ENCODE peak calls at places on chromosomes 5 and 9, in five cellular contexts. One of them, this sample, is unnamed. For H3K36me3, the result is how much of the 10 kb centered on the place peaks cover.

GRCh38 chr5:113264061-113264460 is 170.7 kb downstream of the TSSK1B start:
- DNase-seq in left ventricle myocardium inferior: no peak
- DNase-seq in Peyer's patch: no peak
- DNase-seq in upper lobe of right lung: no peak
- DNase-seq in lower lobe of right lung: no peak
- DNase-seq in this sample: no peak

GRCh38 chr5:14748180-14748900 is 83.8 kb downstream of the OTULIN start:
- DNase-seq in left ventricle myocardium inferior: no peak
- DNase-seq in Peyer's patch: no peak
- DNase-seq in upper lobe of right lung: peak
- DNase-seq in lower lobe of right lung: no peak
- DNase-seq in this sample: no peak

GRCh38 chr5:137752873-137753226 is 1.3 kb downstream of the HNRNPA0 start:
- DNase-seq in left ventricle myocardium inferior: no peak
- DNase-seq in Peyer's patch: no peak
- DNase-seq in upper lobe of right lung: no peak
- DNase-seq in lower lobe of right lung: no peak
- DNase-seq in this sample: no peak

GRCh38 chr5:53161876-53162275 is 52.3 kb upstream of the MOCS2 start:
- DNase-seq in left ventricle myocardium inferior: no peak
- DNase-seq in Peyer's patch: no peak
- DNase-seq in upper lobe of right lung: no peak
- DNase-seq in lower lobe of right lung: no peak
- DNase-seq in this sample: no peak

GRCh38 chr9:108017671-108018070 is 528.1 kb upstream of the KLF4 start:
- DNase-seq in left ventricle myocardium inferior: no peak
- DNase-seq in Peyer's patch: no peak
- DNase-seq in upper lobe of right lung: no peak
- DNase-seq in lower lobe of right lung: no peak
- DNase-seq in this sample: no peak

GRCh38 chr5:16994576-16994975 is 58.5 kb upstream of the MYO10 start:
- DNase-seq in left ventricle myocardium inferior: no peak
- DNase-seq in Peyer's patch: no peak
- DNase-seq in upper lobe of right lung: no peak
- DNase-seq in lower lobe of right lung: no peak
- DNase-seq in this sample: no peak

GRCh38 chr5:135718151-135718550 is 116.3 kb upstream of the SLC25A48 start:
- DNase-seq in left ventricle myocardium inferior: no peak
- DNase-seq in Peyer's patch: no peak
- DNase-seq in upper lobe of right lung: no peak
- DNase-seq in lower lobe of right lung: no peak
- DNase-seq in this sample: no peak

GRCh38 chr9:109520475-109521132 is 22.5 kb upstream of the PTPN3 start:
- DNase-seq in left ventricle myocardium inferior: peak
- DNase-seq in Peyer's patch: peak
- DNase-seq in upper lobe of right lung: no peak
- DNase-seq in lower lobe of right lung: no peak
- DNase-seq in this sample: no peak

GRCh38 chr5:122165574-122166021 is 36.3 kb downstream of the ZNF474 start:
- DNase-seq in left ventricle myocardium inferior: no peak
- DNase-seq in Peyer's patch: no peak
- DNase-seq in upper lobe of right lung: no peak
- DNase-seq in lower lobe of right lung: no peak
- DNase-seq in this sample: no peak

GRCh38 chr9:104682642-104683041 is 11.7 kb upstream of the OR13D1 start:
- DNase-seq in left ventricle myocardium inferior: no peak
- DNase-seq in Peyer's patch: no peak
- DNase-seq in upper lobe of right lung: no peak
- DNase-seq in lower lobe of right lung: no peak
- DNase-seq in this sample: no peak

GRCh38 chr9:133043449-133044035 is 12.7 kb downstream of the GTF3C5 start:
- DNase-seq in left ventricle myocardium inferior: no peak
- DNase-seq in Peyer's patch: no peak
- DNase-seq in upper lobe of right lung: no peak
- DNase-seq in lower lobe of right lung: no peak
- DNase-seq in this sample: no peak

GRCh38 chr5:37552770-37553719 is 173.9 kb downstream of the WDR70 start:
- DNase-seq in left ventricle myocardium inferior: no peak
- DNase-seq in Peyer's patch: no peak
- DNase-seq in upper lobe of right lung: no peak
- DNase-seq in lower lobe of right lung: no peak
- DNase-seq in this sample: no peak

GRCh38 chr5:151740336-151740942 is 18.0 kb downstream of the ATOX1 start:
- DNase-seq in left ventricle myocardium inferior: peak
- DNase-seq in Peyer's patch: no peak
- DNase-seq in upper lobe of right lung: no peak
- DNase-seq in lower lobe of right lung: no peak
- DNase-seq in this sample: no peak

GRCh38 chr9:105332471-105332870 is 88.0 kb downstream of the SLC44A1 start:
- DNase-seq in left ventricle myocardium inferior: no peak
- DNase-seq in Peyer's patch: no peak
- DNase-seq in upper lobe of right lung: no peak
- DNase-seq in lower lobe of right lung: no peak
- DNase-seq in this sample: no peak

GRCh38 chr5:82772281-82772680 is 304.9 kb downstream of the TMEM167A start:
- DNase-seq in left ventricle myocardium inferior: no peak
- DNase-seq in Peyer's patch: no peak
- DNase-seq in upper lobe of right lung: no peak
- DNase-seq in lower lobe of right lung: no peak
- DNase-seq in this sample: no peak

GRCh38 chr5:142211013-142211412 is 102.4 kb downstream of the NDFIP1 start:
- DNase-seq in left ventricle myocardium inferior: no peak
- DNase-seq in Peyer's patch: no peak
- DNase-seq in upper lobe of right lung: no peak
- DNase-seq in lower lobe of right lung: no peak
- DNase-seq in this sample: no peak

GRCh38 chr9:136673088-136673969 is 10.6 kb downstream of the EGFL7 start:
- DNase-seq in left ventricle myocardium inferior: no peak
- DNase-seq in Peyer's patch: no peak
- DNase-seq in upper lobe of right lung: no peak
- DNase-seq in lower lobe of right lung: no peak
- DNase-seq in this sample: no peak

GRCh38 chr9:136671254-136671614 is 8.5 kb downstream of the EGFL7 start:
- DNase-seq in left ventricle myocardium inferior: no peak
- DNase-seq in Peyer's patch: no peak
- DNase-seq in upper lobe of right lung: no peak
- DNase-seq in lower lobe of right lung: no peak
- DNase-seq in this sample: no peak

GRCh38 chr9:136670571-136671253 is 8.0 kb downstream of the EGFL7 start:
- DNase-seq in left ventricle myocardium inferior: no peak
- DNase-seq in Peyer's patch: no peak
- DNase-seq in upper lobe of right lung: no peak
- DNase-seq in lower lobe of right lung: no peak
- DNase-seq in this sample: no peak

GRCh38 chr9:136672431-136673087 is 9.8 kb downstream of the EGFL7 start:
- DNase-seq in left ventricle myocardium inferior: no peak
- DNase-seq in Peyer's patch: no peak
- DNase-seq in upper lobe of right lung: no peak
- DNase-seq in lower lobe of right lung: no peak
- DNase-seq in this sample: no peak

GRCh38 chr9:136671646-136672430 is 9.1 kb downstream of the EGFL7 start:
- DNase-seq in left ventricle myocardium inferior: no peak
- DNase-seq in Peyer's patch: peak
- DNase-seq in upper lobe of right lung: no peak
- DNase-seq in lower lobe of right lung: no peak
- DNase-seq in this sample: no peak
- H3K36me3 ChIP-seq in left ventricle myocardium inferior: half or more
- H3K36me3 ChIP-seq in Peyer's patch: under half
- H3K36me3 ChIP-seq in upper lobe of right lung: under half
- H3K36me3 ChIP-seq in lower lobe of right lung: half or more
- H3K36me3 ChIP-seq in this sample: under half

DNA sequence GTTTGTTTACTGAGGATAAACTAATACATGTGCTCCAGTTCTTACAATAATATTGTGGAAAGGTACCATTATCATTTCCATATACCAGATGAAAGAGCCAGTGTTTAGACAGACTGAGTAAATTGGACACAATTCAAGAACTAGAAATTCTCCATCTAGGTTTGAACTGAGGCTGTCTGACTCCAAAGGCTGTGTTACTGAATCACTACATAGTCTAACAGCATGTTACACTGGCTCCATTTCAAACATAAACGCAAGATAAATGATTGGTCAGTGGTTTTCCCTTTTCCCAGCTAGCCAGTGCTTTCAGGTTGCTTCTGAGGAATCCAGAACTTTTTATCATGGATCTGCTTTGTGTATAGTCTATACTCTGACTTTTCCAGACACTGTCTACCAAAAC is 8.1 kb downstream of the SPDL1 start:
- DNase-seq in left ventricle myocardium inferior: no peak
- DNase-seq in Peyer's patch: no peak
- DNase-seq in upper lobe of right lung: no peak
- DNase-seq in lower lobe of right lung: no peak
- DNase-seq in this sample: no peak
- H3K36me3 ChIP-seq in left ventricle myocardium inferior: half or more
- H3K36me3 ChIP-seq in Peyer's patch: under half
- H3K36me3 ChIP-seq in upper lobe of right lung: half or more
- H3K36me3 ChIP-seq in lower lobe of right lung: half or more
- H3K36me3 ChIP-seq in this sample: under half

GRCh38 chr5:134575316-134575715 is 49.8 kb downstream of the JADE2 start:
- DNase-seq in left ventricle myocardium inferior: no peak
- DNase-seq in Peyer's patch: no peak
- DNase-seq in upper lobe of right lung: no peak
- DNase-seq in lower lobe of right lung: no peak
- DNase-seq in this sample: no peak

GRCh38 chr5:134572811-134573210 is 47.3 kb downstream of the JADE2 start:
- DNase-seq in left ventricle myocardium inferior: no peak
- DNase-seq in Peyer's patch: no peak
- DNase-seq in upper lobe of right lung: no peak
- DNase-seq in lower lobe of right lung: no peak
- DNase-seq in this sample: no peak

GRCh38 chr5:134571703-134572405 is 46.4 kb downstream of the JADE2 start:
- DNase-seq in left ventricle myocardium inferior: no peak
- DNase-seq in Peyer's patch: no peak
- DNase-seq in upper lobe of right lung: no peak
- DNase-seq in lower lobe of right lung: no peak
- DNase-seq in this sample: peak

GRCh38 chr5:134576386-134577021 is 51.0 kb downstream of the JADE2 start:
- DNase-seq in left ventricle myocardium inferior: no peak
- DNase-seq in Peyer's patch: no peak
- DNase-seq in upper lobe of right lung: no peak
- DNase-seq in lower lobe of right lung: peak
- DNase-seq in this sample: no peak

DNA sequence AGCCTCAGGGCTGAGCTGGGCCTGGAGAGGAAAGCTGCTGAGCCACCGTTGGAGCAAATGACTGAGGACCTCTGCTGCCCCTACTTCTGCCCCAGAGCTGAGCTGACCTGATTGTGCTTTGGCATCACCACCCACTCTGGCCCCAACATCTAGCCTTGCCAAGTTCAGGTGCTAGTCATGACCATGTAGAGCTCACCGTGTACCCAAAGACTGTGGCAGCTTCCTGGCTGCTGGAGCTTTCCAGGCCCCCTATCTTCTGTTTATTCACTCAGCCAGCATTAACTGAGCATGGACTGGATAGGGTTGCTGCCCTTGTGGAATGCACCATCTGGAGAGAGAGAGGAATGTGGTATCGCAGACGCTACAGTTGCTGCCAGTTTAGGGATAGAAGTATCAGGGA is 49.1 kb downstream of the JADE2 start:
- DNase-seq in left ventricle myocardium inferior: peak
- DNase-seq in Peyer's patch: no peak
- DNase-seq in upper lobe of right lung: no peak
- DNase-seq in lower lobe of right lung: no peak
- DNase-seq in this sample: no peak
- H3K36me3 ChIP-seq in left ventricle myocardium inferior: half or more
- H3K36me3 ChIP-seq in Peyer's patch: half or more
- H3K36me3 ChIP-seq in upper lobe of right lung: half or more
- H3K36me3 ChIP-seq in lower lobe of right lung: half or more
- H3K36me3 ChIP-seq in this sample: half or more

GRCh38 chr5:95511606-95512005 is 43.2 kb downstream of the SKIC3 start:
- DNase-seq in left ventricle myocardium inferior: no peak
- DNase-seq in Peyer's patch: no peak
- DNase-seq in upper lobe of right lung: no peak
- DNase-seq in lower lobe of right lung: no peak
- DNase-seq in this sample: no peak

DNA sequence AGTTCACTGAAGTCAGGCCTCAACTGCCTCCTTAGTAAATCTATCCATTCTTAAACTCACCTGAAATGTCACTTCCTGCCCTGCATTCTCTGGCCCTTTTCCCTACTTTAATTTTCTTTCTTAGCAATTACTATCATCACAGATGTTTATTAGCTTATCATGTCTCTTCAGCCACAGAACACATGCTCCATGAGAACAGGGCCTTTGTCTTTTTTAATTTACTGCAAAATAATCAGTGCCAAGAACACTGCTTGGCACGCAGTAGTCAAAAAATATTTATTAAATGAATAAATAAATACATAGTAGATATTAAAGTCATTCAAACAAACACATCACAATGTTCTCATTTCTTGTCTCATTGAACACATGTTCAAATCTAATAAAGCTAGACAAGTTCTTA is 46.2 kb downstream of the SKIC3 start:
- DNase-seq in left ventricle myocardium inferior: no peak
- DNase-seq in Peyer's patch: no peak
- DNase-seq in upper lobe of right lung: no peak
- DNase-seq in lower lobe of right lung: no peak
- DNase-seq in this sample: no peak
- H3K36me3 ChIP-seq in left ventricle myocardium inferior: half or more
- H3K36me3 ChIP-seq in Peyer's patch: half or more
- H3K36me3 ChIP-seq in upper lobe of right lung: half or more
- H3K36me3 ChIP-seq in lower lobe of right lung: half or more
- H3K36me3 ChIP-seq in this sample: under half

DNA sequence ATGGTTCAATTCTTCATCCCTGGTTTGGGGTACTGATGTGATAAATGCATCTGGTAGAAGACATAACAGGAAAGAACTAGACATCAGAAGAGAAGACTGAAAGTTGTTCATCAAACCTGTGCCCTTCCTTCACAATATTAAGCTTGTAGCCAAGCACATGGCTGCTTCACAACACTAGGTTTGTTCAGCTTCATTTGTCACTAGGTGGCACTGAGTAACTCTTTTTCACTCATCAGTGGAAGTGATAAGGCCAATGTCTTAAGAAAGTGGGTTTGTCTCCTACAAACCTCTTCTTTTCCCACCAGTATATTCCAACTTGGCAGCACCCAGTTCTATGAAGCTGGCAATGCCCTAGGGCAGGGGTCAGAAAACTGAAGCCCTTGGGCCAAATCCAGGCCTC is 26.9 kb downstream of the ZNF484 start:
- DNase-seq in left ventricle myocardium inferior: no peak
- DNase-seq in Peyer's patch: no peak
- DNase-seq in upper lobe of right lung: no peak
- DNase-seq in lower lobe of right lung: no peak
- DNase-seq in this sample: no peak
- H3K36me3 ChIP-seq in left ventricle myocardium inferior: half or more
- H3K36me3 ChIP-seq in Peyer's patch: half or more
- H3K36me3 ChIP-seq in upper lobe of right lung: half or more
- H3K36me3 ChIP-seq in lower lobe of right lung: half or more
- H3K36me3 ChIP-seq in this sample: half or more

DNA sequence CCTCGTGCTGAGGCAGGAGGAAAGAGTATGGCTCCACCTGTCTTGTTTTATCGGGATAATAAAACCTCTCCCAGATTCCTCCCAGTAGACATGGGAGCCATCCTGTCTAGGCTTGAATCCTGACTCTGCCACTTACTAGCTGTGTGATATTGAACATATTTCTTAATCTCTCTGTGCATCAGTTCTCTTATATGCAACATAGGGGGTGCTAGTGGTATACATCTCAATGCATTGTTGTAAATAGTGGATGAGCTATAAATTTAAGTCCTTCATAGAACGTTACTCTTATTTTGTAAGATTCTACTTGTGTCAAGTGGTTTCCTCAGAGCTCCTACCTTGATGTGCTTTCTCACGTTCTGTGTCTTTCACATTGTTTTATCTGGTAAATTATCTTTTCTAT is 417.7 kb upstream of the POU5F2 start:
- DNase-seq in left ventricle myocardium inferior: no peak
- DNase-seq in Peyer's patch: no peak
- DNase-seq in upper lobe of right lung: no peak
- DNase-seq in lower lobe of right lung: no peak
- DNase-seq in this sample: no peak
- H3K36me3 ChIP-seq in left ventricle myocardium inferior: under half
- H3K36me3 ChIP-seq in Peyer's patch: under half
- H3K36me3 ChIP-seq in upper lobe of right lung: under half
- H3K36me3 ChIP-seq in lower lobe of right lung: under half
- H3K36me3 ChIP-seq in this sample: under half

This sample was measured in spleen.